ENCODE peak calls at places on chromosomes 5 and 9, in six cellular contexts. N is heart left ventricle, F is WERI-Rb-1, W is GM12865, R is aorta, C is psoas muscle. J is an unnamed sample.

GRCh38 chr5:103270581-103270980 is 12.0 kb downstream of the MACIR start:
- DNase-seq in C (no peak), F (no peak), R (no peak), N (no peak), W (no peak), J (no peak)

GRCh38 chr9:25964239-25964638 is 286.0 kb upstream of the TUSC1 start:
- DNase-seq in C (no peak), W (peak; percentile 59), F (peak; percentile 53), R (no peak), N (no peak), J (peak; percentile 46)

GRCh38 chr9:2439957-2440356 is 181.6 kb upstream of the VLDLR start:
- DNase-seq in F (no peak), R (no peak), C (no peak), W (no peak), N (no peak), J (no peak)

GRCh38 chr9:83012578-83013260 is 50.2 kb downstream of the RASEF start:
- DNase-seq in F (no peak), W (no peak), C (no peak), R (no peak), N (no peak), J (no peak)

GRCh38 chr5:14925326-14925725 is 53.7 kb upstream of the ANKH start:
- DNase-seq in W (no peak), N (no peak), C (no peak), R (no peak), F (no peak), J (no peak)

GRCh38 chr9:90926920-90927319 is 125.3 kb downstream of the SYK start:
- DNase-seq in W (no peak), F (no peak), N (no peak), C (no peak), R (no peak), J (no peak)

GRCh38 chr5:171415115-171415730 is 4.2 kb upstream of the FGF18 start:
- DNase-seq in C (no peak), F (no peak), N (no peak), W (no peak), R (no peak), J (peak; percentile 15)

GRCh38 chr9:125924351-125924750 is 177.2 kb downstream of the PBX3 start:
- DNase-seq in R (no peak), N (no peak), F (no peak), W (no peak), C (no peak), J (no peak)

GRCh38 chr9:125540497-125540896 is 166.5 kb downstream of the MAPKAP1 start:
- DNase-seq in N (no peak), F (no peak), W (no peak), R (no peak), C (no peak), J (no peak)

GRCh38 chr9:92463989-92464388 is 18.3 kb downstream of the ASPN start:
- DNase-seq in R (no peak), N (no peak), C (no peak), F (no peak), W (no peak), J (no peak)
- H3K4me3 ChIP-seq in R (no peak overlapping the region), N (no peak overlapping the region), C (peak overlapping the region; percentile 19), F (no peak overlapping the region), W (no peak overlapping the region), J (no peak overlapping the region)

GRCh38 chr9:129987047-129987446 is 55.9 kb downstream of the FNBP1 start:
- DNase-seq in F (no peak), R (no peak), C (no peak), W (peak; percentile 85), N (no peak), J (no peak)

GRCh38 chr9:129988607-129989361 is 54.2 kb downstream of the FNBP1 start:
- DNase-seq in C (no peak), F (no peak), R (no peak), W (peak; percentile 96), N (no peak), J (no peak)

GRCh38 chr9:129989362-129989708 is 53.7 kb downstream of the FNBP1 start:
- DNase-seq in F (no peak), W (no peak), N (no peak), R (no peak), C (no peak), J (no peak)

GRCh38 chr9:129989740-129990139 is 53.2 kb downstream of the FNBP1 start:
- DNase-seq in N (no peak), R (no peak), C (no peak), W (peak; percentile 56), F (no peak), J (no peak)

DNA sequence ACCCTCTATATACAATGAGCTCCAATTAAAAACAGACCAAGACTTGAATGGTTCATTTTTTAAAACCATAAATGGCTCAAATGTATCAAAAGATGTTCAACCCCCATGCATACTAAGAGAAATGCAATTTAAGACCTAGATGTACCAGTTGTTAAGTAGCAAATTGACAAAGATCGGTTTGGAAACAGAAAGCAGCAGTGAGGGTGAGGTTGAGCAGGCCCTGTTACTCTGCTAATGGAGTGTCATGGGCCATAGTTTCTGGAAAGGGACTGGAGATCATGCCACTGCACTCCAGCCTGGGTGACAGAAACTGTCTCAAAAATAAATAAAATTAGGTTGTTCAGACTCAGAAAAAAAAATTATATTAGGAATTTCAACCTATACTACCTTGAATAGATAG is 55.0 kb downstream of the FNBP1 start:
- DNase-seq in W (peak; percentile 64), N (no peak), R (no peak), C (no peak), F (no peak), J (no peak)
- H3K4me3 ChIP-seq in W (peak overlapping the region; percentile 36), N (no peak overlapping the region), R (no peak overlapping the region), C (no peak overlapping the region), F (no peak overlapping the region), J (no peak overlapping the region)

DNA sequence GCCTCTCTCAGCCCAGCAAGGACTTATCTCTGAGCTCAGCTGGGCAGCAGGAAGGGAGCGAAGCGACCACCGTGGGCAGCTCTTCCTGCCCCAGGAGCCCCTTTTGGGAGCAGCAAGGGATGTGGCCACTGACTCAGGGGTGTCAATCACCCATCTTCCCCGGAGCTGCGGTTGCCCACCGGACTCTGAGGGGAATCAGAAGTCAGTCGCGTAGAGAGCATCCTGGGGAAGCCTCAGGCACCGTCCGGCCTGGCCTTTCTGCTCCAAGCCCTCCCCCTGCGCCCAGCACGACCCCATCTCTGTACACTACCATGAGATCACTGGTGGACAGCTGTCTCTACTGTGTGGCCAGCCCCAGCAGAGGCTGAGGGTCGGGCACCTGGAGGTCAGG is 24.6 kb downstream of the GFI1B start:
- DNase-seq in F (no peak), N (no peak), R (no peak), C (no peak), W (no peak), J (peak; percentile 63)
- H3K4me3 ChIP-seq in F (no peak overlapping the region), N (no peak overlapping the region), R (no peak overlapping the region), C (no peak overlapping the region), W (no peak overlapping the region), J (no peak overlapping the region)

GRCh38 chr9:120710110-120710981 is 3.9 kb downstream of the MEGF9 start:
- DNase-seq in W (peak; percentile 88), F (no peak), R (no peak), C (no peak), N (no peak), J (peak; percentile 48)

GRCh38 chr9:120713257-120714087 is 798 bp downstream of the MEGF9 start:
- DNase-seq in N (peak; percentile 38), R (peak; percentile 61), F (peak; percentile 23), C (peak; percentile 59), W (no peak), J (peak; percentile 77)

GRCh38 chr9:120712539-120713031 is 1.7 kb downstream of the MEGF9 start:
- DNase-seq in R (no peak), W (no peak), F (no peak), N (no peak), C (no peak), J (no peak)

GRCh38 chr9:120711841-120712538 is 2.3 kb downstream of the MEGF9 start:
- DNase-seq in N (no peak), C (no peak), F (no peak), W (peak; percentile 34), R (no peak), J (no peak)

DNA sequence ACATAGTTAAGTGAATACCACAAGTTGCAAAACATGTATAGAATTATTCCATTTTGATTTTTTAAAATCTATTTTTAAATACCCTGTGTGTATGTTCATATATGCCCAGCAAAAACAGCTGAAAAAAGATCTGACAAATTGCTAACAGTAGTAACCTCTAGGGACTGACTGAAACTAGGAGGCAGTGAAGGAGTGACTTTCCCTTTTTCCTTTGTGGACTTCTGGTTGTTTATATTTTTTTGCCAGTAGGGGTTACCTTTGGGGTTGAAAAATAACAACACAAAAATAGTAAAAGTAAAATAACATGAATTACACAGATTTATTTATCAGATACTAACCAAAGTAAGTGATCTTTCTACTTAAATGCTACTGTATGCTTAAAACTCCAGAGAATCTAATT is 2.9 kb downstream of the MEGF9 start:
- DNase-seq in W (no peak), R (no peak), C (no peak), N (no peak), F (no peak), J (peak; percentile 16)
- H3K4me3 ChIP-seq in W (peak overlapping the region; percentile 66), R (no peak overlapping the region), C (peak overlapping the region; percentile 83), N (no peak overlapping the region), F (no peak overlapping the region), J (no peak overlapping the region)

GRCh38 chr9:89382026-89382986 is 64.0 kb downstream of the SECISBP2 start:
- DNase-seq in F (no peak), W (no peak), C (no peak), R (no peak), N (no peak), J (peak; percentile 57)
- H3K4me3 ChIP-seq in F (no peak overlapping the region), W (no peak overlapping the region), C (no peak overlapping the region), R (no peak overlapping the region), N (no peak overlapping the region), J (no peak overlapping the region)

GRCh38 chr9:101229606-101230005 is 155.2 kb downstream of the BAAT start:
- DNase-seq in R (no peak), W (no peak), N (no peak), F (no peak), C (no peak), J (no peak)
- H3K4me3 ChIP-seq in R (no peak overlapping the region), W (no peak overlapping the region), N (no peak overlapping the region), F (no peak overlapping the region), C (no peak overlapping the region), J (no peak overlapping the region)

J was measured in H7.